ENCODE peak calls at places on chromosomes 5 and 9, in eight cellular contexts. One of them, this sample, is unnamed.

GRCh38 chr9:36250079-36250478 is 8.2 kb downstream of the GNE start:
- DNase-seq in K562: no peak
- DNase-seq in sigmoid colon: no peak
- DNase-seq in suprapubic skin: no peak
- DNase-seq in A549: no peak
- DNase-seq in stomach: no peak
- DNase-seq in esophagus muscularis mucosa: no peak
- DNase-seq in GM12878: no peak
- DNase-seq in this sample: no peak

GRCh38 chr5:150848271-150848670 is 1.9 kb downstream of the IRGM start:
- DNase-seq in K562: no peak
- DNase-seq in sigmoid colon: no peak
- DNase-seq in suprapubic skin: no peak
- DNase-seq in A549: no peak
- DNase-seq in stomach: no peak
- DNase-seq in esophagus muscularis mucosa: no peak
- DNase-seq in GM12878: no peak
- DNase-seq in this sample: no peak

GRCh38 chr9:123081824-123082223 is 48.4 kb downstream of the GPR21 start:
- DNase-seq in K562: peak
- DNase-seq in sigmoid colon: no peak
- DNase-seq in suprapubic skin: no peak
- DNase-seq in A549: peak
- DNase-seq in stomach: no peak
- DNase-seq in esophagus muscularis mucosa: no peak
- DNase-seq in GM12878: peak
- DNase-seq in this sample: no peak

GRCh38 chr5:166379515-166379914 is 1911.9 kb upstream of the WWC1 start:
- DNase-seq in K562: no peak
- DNase-seq in sigmoid colon: peak
- DNase-seq in suprapubic skin: no peak
- DNase-seq in A549: no peak
- DNase-seq in stomach: no peak
- DNase-seq in esophagus muscularis mucosa: no peak
- DNase-seq in GM12878: no peak
- DNase-seq in this sample: no peak

GRCh38 chr5:127812570-127812969 is 109.4 kb downstream of the CCDC192 start:
- DNase-seq in K562: no peak
- DNase-seq in sigmoid colon: no peak
- DNase-seq in suprapubic skin: no peak
- DNase-seq in A549: no peak
- DNase-seq in stomach: no peak
- DNase-seq in esophagus muscularis mucosa: no peak
- DNase-seq in GM12878: no peak
- DNase-seq in this sample: no peak

GRCh38 chr5:68464424-68464823 is 248.9 kb downstream of the PIK3R1 start:
- DNase-seq in K562: no peak
- DNase-seq in sigmoid colon: no peak
- DNase-seq in suprapubic skin: no peak
- DNase-seq in A549: no peak
- DNase-seq in stomach: no peak
- DNase-seq in esophagus muscularis mucosa: no peak
- DNase-seq in GM12878: no peak
- DNase-seq in this sample: no peak

GRCh38 chr5:87850843-87851242 is 417.8 kb downstream of the TMEM161B start:
- DNase-seq in K562: no peak
- DNase-seq in sigmoid colon: no peak
- DNase-seq in suprapubic skin: no peak
- DNase-seq in A549: no peak
- DNase-seq in stomach: no peak
- DNase-seq in esophagus muscularis mucosa: no peak
- DNase-seq in GM12878: peak
- DNase-seq in this sample: no peak

GRCh38 chr5:61881821-61882220 is 424.2 kb upstream of the KIF2A start:
- DNase-seq in K562: no peak
- DNase-seq in sigmoid colon: no peak
- DNase-seq in suprapubic skin: no peak
- DNase-seq in A549: no peak
- DNase-seq in stomach: no peak
- DNase-seq in esophagus muscularis mucosa: no peak
- DNase-seq in GM12878: no peak
- DNase-seq in this sample: no peak

GRCh38 chr5:92678576-92679105 is 902.4 kb downstream of the NR2F1-AS1 start:
- DNase-seq in K562: no peak
- DNase-seq in sigmoid colon: no peak
- DNase-seq in suprapubic skin: no peak
- DNase-seq in A549: peak
- DNase-seq in stomach: no peak
- DNase-seq in esophagus muscularis mucosa: no peak
- DNase-seq in GM12878: no peak
- DNase-seq in this sample: no peak

GRCh38 chr5:77635617-77636422 is 2.7 kb downstream of the OTP start:
- DNase-seq in K562: no peak
- DNase-seq in sigmoid colon: no peak
- DNase-seq in suprapubic skin: no peak
- DNase-seq in A549: no peak
- DNase-seq in stomach: no peak
- DNase-seq in esophagus muscularis mucosa: no peak
- DNase-seq in GM12878: no peak
- DNase-seq in this sample: no peak

GRCh38 chr5:150599917-150600511 is 40.4 kb upstream of the SYNPO start:
- DNase-seq in K562: peak
- DNase-seq in sigmoid colon: peak
- DNase-seq in suprapubic skin: no peak
- DNase-seq in A549: peak
- DNase-seq in stomach: peak
- DNase-seq in esophagus muscularis mucosa: no peak
- DNase-seq in GM12878: no peak
- DNase-seq in this sample: peak

GRCh38 chr5:911601-912000 is 18.9 kb downstream of the TRIP13 start:
- DNase-seq in K562: no peak
- DNase-seq in sigmoid colon: no peak
- DNase-seq in suprapubic skin: no peak
- DNase-seq in A549: peak
- DNase-seq in stomach: no peak
- DNase-seq in esophagus muscularis mucosa: no peak
- DNase-seq in GM12878: no peak
- DNase-seq in this sample: no peak

GRCh38 chr5:154059039-154059430 is 20.3 kb downstream of the MFAP3 start:
- DNase-seq in K562: no peak
- DNase-seq in sigmoid colon: no peak
- DNase-seq in suprapubic skin: no peak
- DNase-seq in A549: no peak
- DNase-seq in stomach: no peak
- DNase-seq in esophagus muscularis mucosa: no peak
- DNase-seq in GM12878: no peak
- DNase-seq in this sample: no peak

GRCh38 chr5:14090755-14091154 is 52.4 kb upstream of the TRIO start:
- DNase-seq in K562: no peak
- DNase-seq in sigmoid colon: no peak
- DNase-seq in suprapubic skin: no peak
- DNase-seq in A549: no peak
- DNase-seq in stomach: no peak
- DNase-seq in esophagus muscularis mucosa: no peak
- DNase-seq in GM12878: no peak
- DNase-seq in this sample: no peak

GRCh38 chr5:67245259-67245846 is 48.8 kb upstream of the CD180 start:
- DNase-seq in K562: no peak
- DNase-seq in sigmoid colon: no peak
- DNase-seq in suprapubic skin: no peak
- DNase-seq in A549: no peak
- DNase-seq in stomach: no peak
- DNase-seq in esophagus muscularis mucosa: no peak
- DNase-seq in GM12878: no peak
- DNase-seq in this sample: no peak

GRCh38 chr5:38714240-38714639 is 131.6 kb upstream of the OSMR start:
- DNase-seq in K562: no peak
- DNase-seq in sigmoid colon: no peak
- DNase-seq in suprapubic skin: no peak
- DNase-seq in A549: no peak
- DNase-seq in stomach: no peak
- DNase-seq in esophagus muscularis mucosa: peak
- DNase-seq in GM12878: no peak
- DNase-seq in this sample: no peak

GRCh38 chr5:53479656-53480473 is 564 bp upstream of the FST start:
- DNase-seq in K562: peak
- DNase-seq in sigmoid colon: peak
- DNase-seq in suprapubic skin: peak
- DNase-seq in A549: peak
- DNase-seq in stomach: peak
- DNase-seq in esophagus muscularis mucosa: no peak
- DNase-seq in GM12878: no peak
- DNase-seq in this sample: peak
- TF ChIP-seq POLR2A in K562: no peak
- TF ChIP-seq POLR2A in sigmoid colon: no peak
- TF ChIP-seq POLR2A in suprapubic skin: no peak
- TF ChIP-seq POLR2A in A549: no peak
- TF ChIP-seq POLR2A in stomach: no peak
- TF ChIP-seq POLR2A in esophagus muscularis mucosa: no peak
- TF ChIP-seq POLR2A in GM12878: no peak
- TF ChIP-seq POLR2A in this sample: no peak

DNA sequence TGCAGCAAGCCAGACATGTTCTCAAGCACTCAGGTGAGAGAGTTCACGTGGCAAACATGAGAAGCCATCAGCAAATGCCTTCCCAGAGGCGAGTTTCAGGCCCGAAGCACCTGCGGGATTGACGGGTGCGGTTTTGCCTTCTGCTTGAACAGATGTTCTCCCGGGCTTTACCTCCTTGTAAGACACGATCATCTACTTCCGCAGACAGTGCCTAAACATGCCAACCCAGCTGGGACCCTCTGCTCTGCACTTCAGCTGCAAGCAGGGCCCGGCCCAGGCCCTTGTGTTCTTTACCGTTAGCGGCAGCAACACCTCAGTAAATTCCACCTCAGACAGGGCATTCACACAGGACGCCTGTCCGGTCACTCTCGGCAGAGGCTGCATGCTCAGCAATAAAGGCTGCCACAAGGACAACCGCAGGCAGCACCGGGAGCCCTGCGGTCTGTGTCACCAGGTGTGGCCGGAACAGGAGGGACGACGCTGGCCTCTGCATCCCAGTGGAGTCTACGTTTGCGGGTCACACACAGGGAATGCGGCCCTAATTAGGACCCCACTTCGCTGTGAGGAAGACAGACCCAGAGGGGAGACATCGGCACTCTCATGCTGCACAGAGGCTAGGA is 139.6 kb downstream of the ROR2 start:
- DNase-seq in K562: no peak
- DNase-seq in sigmoid colon: peak
- DNase-seq in suprapubic skin: peak
- DNase-seq in A549: no peak
- DNase-seq in stomach: no peak
- DNase-seq in esophagus muscularis mucosa: no peak
- DNase-seq in GM12878: no peak
- DNase-seq in this sample: no peak
- H3K27ac ChIP-seq in K562: no peak
- H3K27ac ChIP-seq in sigmoid colon: peak
- H3K27ac ChIP-seq in suprapubic skin: no peak
- H3K27ac ChIP-seq in A549: no peak
- H3K27ac ChIP-seq in stomach: peak
- H3K27ac ChIP-seq in esophagus muscularis mucosa: peak
- H3K27ac ChIP-seq in GM12878: no peak
- H3K27ac ChIP-seq in this sample: no peak

GRCh38 chr5:134541736-134542376 is 16.4 kb downstream of the JADE2 start:
- DNase-seq in K562: peak
- DNase-seq in sigmoid colon: no peak
- DNase-seq in suprapubic skin: no peak
- DNase-seq in A549: no peak
- DNase-seq in stomach: peak
- DNase-seq in esophagus muscularis mucosa: no peak
- DNase-seq in GM12878: no peak
- DNase-seq in this sample: peak

GRCh38 chr5:134543820-134544692 is 18.6 kb downstream of the JADE2 start:
- DNase-seq in K562: no peak
- DNase-seq in sigmoid colon: no peak
- DNase-seq in suprapubic skin: no peak
- DNase-seq in A549: no peak
- DNase-seq in stomach: no peak
- DNase-seq in esophagus muscularis mucosa: no peak
- DNase-seq in GM12878: no peak
- DNase-seq in this sample: no peak

GRCh38 chr5:134539732-134540131 is 14.3 kb downstream of the JADE2 start:
- DNase-seq in K562: no peak
- DNase-seq in sigmoid colon: no peak
- DNase-seq in suprapubic skin: no peak
- DNase-seq in A549: no peak
- DNase-seq in stomach: no peak
- DNase-seq in esophagus muscularis mucosa: no peak
- DNase-seq in GM12878: no peak
- DNase-seq in this sample: no peak

GRCh38 chr5:134538296-134538695 is 12.8 kb downstream of the JADE2 start:
- DNase-seq in K562: no peak
- DNase-seq in sigmoid colon: no peak
- DNase-seq in suprapubic skin: no peak
- DNase-seq in A549: no peak
- DNase-seq in stomach: no peak
- DNase-seq in esophagus muscularis mucosa: no peak
- DNase-seq in GM12878: no peak
- DNase-seq in this sample: no peak

GRCh38 chr5:134540747-134541733 is 15.6 kb downstream of the JADE2 start:
- DNase-seq in K562: no peak
- DNase-seq in sigmoid colon: no peak
- DNase-seq in suprapubic skin: no peak
- DNase-seq in A549: no peak
- DNase-seq in stomach: no peak
- DNase-seq in esophagus muscularis mucosa: no peak
- DNase-seq in GM12878: no peak
- DNase-seq in this sample: no peak
- TF ChIP-seq EP300 in K562: no peak
- TF ChIP-seq EP300 in sigmoid colon: no peak
- TF ChIP-seq EP300 in suprapubic skin: no peak
- TF ChIP-seq EP300 in A549: no peak
- TF ChIP-seq EP300 in stomach: no peak
- TF ChIP-seq EP300 in esophagus muscularis mucosa: no peak
- TF ChIP-seq EP300 in GM12878: no peak
- TF ChIP-seq EP300 in this sample: no peak

DNA sequence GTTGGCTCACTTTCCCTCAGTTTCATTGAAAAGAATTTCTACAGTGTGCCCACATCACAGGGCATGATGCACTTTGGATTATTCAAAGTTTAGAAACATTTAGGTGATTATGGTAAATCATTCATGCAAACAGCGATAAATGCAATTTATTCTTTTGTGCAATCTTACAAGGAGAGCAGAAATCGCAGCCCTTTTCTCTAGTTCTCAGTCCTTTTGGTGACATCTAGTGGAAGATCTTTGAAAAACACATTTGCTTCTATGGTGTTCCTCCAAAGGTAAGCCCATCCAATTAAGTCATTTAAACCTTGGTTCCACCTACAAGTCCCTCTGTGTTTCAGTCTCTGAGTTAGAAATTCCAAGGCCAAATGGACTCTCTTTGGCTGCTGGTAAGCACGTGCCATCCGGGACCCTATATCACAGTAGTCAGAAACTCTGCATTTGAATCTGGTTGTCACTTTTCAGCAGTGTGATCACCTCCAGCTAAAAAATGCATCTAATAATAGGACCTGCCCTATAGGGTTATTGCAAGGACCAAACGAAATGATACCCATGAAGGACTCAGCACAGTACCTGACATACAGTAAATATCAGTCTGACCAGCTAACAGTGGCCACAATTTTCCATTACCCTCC is 66.4 kb downstream of the MACROH2A1 start:
- DNase-seq in K562: peak
- DNase-seq in sigmoid colon: no peak
- DNase-seq in suprapubic skin: no peak
- DNase-seq in A549: peak
- DNase-seq in stomach: no peak
- DNase-seq in esophagus muscularis mucosa: no peak
- DNase-seq in GM12878: no peak
- DNase-seq in this sample: no peak
- TF ChIP-seq POLR2A in K562: no peak
- TF ChIP-seq POLR2A in sigmoid colon: no peak
- TF ChIP-seq POLR2A in suprapubic skin: no peak
- TF ChIP-seq POLR2A in A549: no peak
- TF ChIP-seq POLR2A in stomach: no peak
- TF ChIP-seq POLR2A in esophagus muscularis mucosa: no peak
- TF ChIP-seq POLR2A in GM12878: no peak
- TF ChIP-seq POLR2A in this sample: no peak